ENCODE peak calls at places on chromosomes 1 and 21, in four cellular contexts. S, Y, K and N are unnamed samples.

GRCh38 chr1:111198836-111199235 is 1.6 kb downstream of the DENND2D start:
- DNase-seq in S (no peak), Y (no peak), K (no peak), N (no peak)

GRCh38 chr1:208253177-208253576 is 9.0 kb upstream of the PLXNA2 start:
- DNase-seq in Y (no peak), K (no peak), S (no peak), N (no peak)

GRCh38 chr1:234256359-234256758 is 116.9 kb upstream of the COA6 start:
- DNase-seq in Y (no peak), K (no peak), S (no peak), N (peak; percentile 6)

GRCh38 chr1:244815600-244816099 is 19.8 kb upstream of the COX20 start:
- DNase-seq in S (peak; percentile 36), Y (no peak), K (no peak), N (peak; percentile 78)

GRCh38 chr1:24319962-24320361 is 805 bp downstream of the GRHL3 start:
- DNase-seq in Y (no peak), K (no peak), S (no peak), N (no peak)

GRCh38 chr1:36856126-36856525 is 178.2 kb downstream of the GRIK3 start:
- DNase-seq in Y (peak; percentile 90), K (no peak), S (no peak), N (no peak)

GRCh38 chr1:21537932-21538630 is 28.9 kb downstream of the ALPL start:
- DNase-seq in Y (no peak), K (no peak), S (no peak), N (no peak)

GRCh38 chr1:153536618-153537375 is 1.0 kb upstream of the S100A6 start:
- DNase-seq in Y (no peak), S (no peak), K (peak; percentile 87), N (peak; percentile 40)

GRCh38 chr1:226239421-226239820 is 16.0 kb downstream of the MIXL1 start:
- DNase-seq in S (no peak), Y (no peak), K (no peak), N (no peak)

GRCh38 chr1:208028526-208028925 is 117.6 kb upstream of the CD34 start:
- DNase-seq in K (no peak), S (no peak), Y (no peak), N (no peak)

GRCh38 chr1:212980123-212980800 is 29.9 kb downstream of the VASH2 start:
- DNase-seq in Y (no peak), S (no peak), K (no peak), N (peak; percentile 71)

GRCh38 chr21:46052703-46053651 is 44.9 kb upstream of the COL6A2 start:
- DNase-seq in K (no peak), Y (no peak), S (no peak), N (no peak)

GRCh38 chr1:224524679-224525078 is 90.1 kb upstream of the WDR26 start:
- DNase-seq in K (no peak), S (no peak), Y (no peak), N (no peak)

GRCh38 chr21:34670962-34671348 is 2.2 kb downstream of the CLIC6 start:
- DNase-seq in S (no peak), Y (no peak), K (no peak), N (peak; percentile 6)

GRCh38 chr21:35843911-35844667 is 216.2 kb downstream of the SETD4 start:
- DNase-seq in S (no peak), Y (no peak), K (no peak), N (no peak)

GRCh38 chr1:203626910-203627246 is 246 bp downstream of the ATP2B4 start:
- DNase-seq in S (no peak), Y (no peak), K (no peak), N (no peak)

GRCh38 chr1:24702511-24703293 is 42.5 kb upstream of the CLIC4 start:
- DNase-seq in Y (no peak), K (no peak), S (no peak), N (no peak)

GRCh38 chr1:58358311-58358710 is 188.2 kb downstream of the OMA1 start:
- DNase-seq in K (no peak), Y (no peak), S (no peak), N (no peak)

GRCh38 chr1:211591980-211592493 is 13.1 kb upstream of the SLC30A1 start:
- DNase-seq in K (no peak), Y (no peak), S (no peak), N (no peak)

GRCh38 chr1:89873757-89874156 is 52.9 kb downstream of the LRRC8D start:
- DNase-seq in S (no peak), Y (no peak), K (no peak), N (no peak)

GRCh38 chr1:157189986-157190982 is 52.1 kb upstream of the ETV3 start:
- DNase-seq in K (no peak), S (no peak), Y (no peak), N (no peak)

GRCh38 chr21:14361958-14362357 is 21.0 kb downstream of the HSPA13 start:
- DNase-seq in Y (no peak), K (no peak), S (no peak), N (peak; percentile 73)

GRCh38 chr1:156642265-156643185 is 608 bp downstream of the BCAN start:
- DNase-seq in S (no peak), K (no peak), Y (no peak), N (no peak)

GRCh38 chr1:47460456-47460855 is 22.6 kb downstream of the FOXD2 start:
- DNase-seq in Y (no peak), K (no peak), S (no peak), N (no peak)

GRCh38 chr21:38777521-38777920 is 28.2 kb upstream of the ETS2 start:
- DNase-seq in S (no peak), K (no peak), Y (no peak), N (no peak)

GRCh38 chr1:35557118-35557610 is at the start of gene KIAA0319L:
- DNase-seq in K (peak; percentile 91), Y (peak; percentile 93), S (no peak), N (peak; percentile 95)

GRCh38 chr1:85464497-85465098 is 361 bp downstream of the DDAH1 start:
- DNase-seq in K (peak; percentile 79), S (no peak), Y (peak; percentile 45), N (no peak)

GRCh38 chr1:212613440-212614335 is 5.1 kb downstream of the ATF3 start:
- DNase-seq in Y (no peak), S (no peak), K (no peak), N (no peak)

GRCh38 chr1:30014031-30014430 is 709.4 kb downstream of the MATN1 start:
- DNase-seq in Y (no peak), S (no peak), K (no peak), N (no peak)

GRCh38 chr21:42465008-42465878 is 30.8 kb downstream of the RSPH1 start:
- DNase-seq in K (peak; percentile 44), S (peak; percentile 45), Y (no peak), N (peak; percentile 97)

GRCh38 chr1:81478217-81478616 is 322.5 kb upstream of the ADGRL2 start:
- DNase-seq in Y (no peak), S (no peak), K (no peak), N (no peak)

GRCh38 chr1:23521588-23521987 is 9.4 kb downstream of the E2F2 start:
- DNase-seq in K (no peak), S (peak; percentile 56), Y (no peak), N (no peak)

GRCh38 chr1:167673285-167673684 is 43.3 kb downstream of the RCSD1 start:
- DNase-seq in Y (no peak), S (no peak), K (no peak), N (no peak)

GRCh38 chr1:43540653-43541071 is 10.0 kb downstream of the PTPRF start:
- DNase-seq in Y (no peak), S (no peak), K (no peak), N (no peak)

GRCh38 chr1:161235957-161236775 is 1.8 kb downstream of the NR1I3 start:
- DNase-seq in K (no peak), Y (no peak), S (no peak), N (peak; percentile 21)

GRCh38 chr1:19437911-19438310 is 47.4 kb downstream of the CAPZB start:
- DNase-seq in K (peak; percentile 57), Y (no peak), S (no peak), N (no peak)

GRCh38 chr1:81452693-81453344 is 347.9 kb upstream of the ADGRL2 start:
- DNase-seq in K (no peak), S (no peak), Y (no peak), N (no peak)